ENCODE peak calls at places on chromosomes 7 and 10, in seven cellular contexts. One of them, this sample, is unnamed.

GRCh38 chr7:103593691-103594090 is 147.7 kb upstream of the SLC26A5 start:
- DNase-seq in stromal cell of bone marrow: peak
- DNase-seq in NCI-H1436: no peak
- DNase-seq in midbrain: no peak
- DNase-seq in heart right ventricle: no peak
- DNase-seq in pons: no peak
- DNase-seq in progenitor cell of endocrine pancreas: no peak
- DNase-seq in this sample: no peak

GRCh38 chr7:120334475-120334874 is 61.5 kb downstream of the KCND2 start:
- DNase-seq in stromal cell of bone marrow: no peak
- DNase-seq in NCI-H1436: no peak
- DNase-seq in midbrain: no peak
- DNase-seq in heart right ventricle: no peak
- DNase-seq in pons: no peak
- DNase-seq in progenitor cell of endocrine pancreas: no peak
- DNase-seq in this sample: no peak

GRCh38 chr10:85614566-85614965 is 752.0 kb downstream of the GRID1 start:
- DNase-seq in stromal cell of bone marrow: no peak
- DNase-seq in NCI-H1436: no peak
- DNase-seq in midbrain: no peak
- DNase-seq in heart right ventricle: no peak
- DNase-seq in pons: no peak
- DNase-seq in progenitor cell of endocrine pancreas: no peak
- DNase-seq in this sample: no peak

GRCh38 chr7:158266426-158266816 is 321.2 kb downstream of the PTPRN2 start:
- DNase-seq in stromal cell of bone marrow: no peak
- DNase-seq in NCI-H1436: no peak
- DNase-seq in midbrain: no peak
- DNase-seq in heart right ventricle: no peak
- DNase-seq in pons: no peak
- DNase-seq in progenitor cell of endocrine pancreas: no peak
- DNase-seq in this sample: no peak

GRCh38 chr7:22173884-22174573 is 182.9 kb downstream of the RAPGEF5 start:
- DNase-seq in stromal cell of bone marrow: no peak
- DNase-seq in NCI-H1436: no peak
- DNase-seq in midbrain: no peak
- DNase-seq in heart right ventricle: no peak
- DNase-seq in pons: no peak
- DNase-seq in progenitor cell of endocrine pancreas: no peak
- DNase-seq in this sample: no peak

GRCh38 chr7:24637021-24637420 is 63.8 kb downstream of the PALS2 start:
- DNase-seq in stromal cell of bone marrow: no peak
- DNase-seq in NCI-H1436: no peak
- DNase-seq in midbrain: no peak
- DNase-seq in heart right ventricle: no peak
- DNase-seq in pons: no peak
- DNase-seq in progenitor cell of endocrine pancreas: no peak
- DNase-seq in this sample: no peak

GRCh38 chr10:89158446-89158845 is 48.7 kb downstream of the CH25H start:
- DNase-seq in stromal cell of bone marrow: peak
- DNase-seq in NCI-H1436: no peak
- DNase-seq in midbrain: no peak
- DNase-seq in heart right ventricle: no peak
- DNase-seq in pons: no peak
- DNase-seq in progenitor cell of endocrine pancreas: no peak
- DNase-seq in this sample: no peak

GRCh38 chr10:71771821-71772617 is 1.3 kb downstream of the VSIR start:
- DNase-seq in stromal cell of bone marrow: peak
- DNase-seq in NCI-H1436: no peak
- DNase-seq in midbrain: no peak
- DNase-seq in heart right ventricle: peak
- DNase-seq in pons: no peak
- DNase-seq in progenitor cell of endocrine pancreas: no peak
- DNase-seq in this sample: no peak

GRCh38 chr7:25844109-25844915 is 307.7 kb upstream of the NFE2L3 start:
- DNase-seq in stromal cell of bone marrow: peak
- DNase-seq in NCI-H1436: no peak
- DNase-seq in midbrain: no peak
- DNase-seq in heart right ventricle: no peak
- DNase-seq in pons: no peak
- DNase-seq in progenitor cell of endocrine pancreas: no peak
- DNase-seq in this sample: no peak

GRCh38 chr7:108091461-108091831 is 38.7 kb downstream of the LAMB4 start:
- DNase-seq in stromal cell of bone marrow: no peak
- DNase-seq in NCI-H1436: no peak
- DNase-seq in midbrain: no peak
- DNase-seq in heart right ventricle: no peak
- DNase-seq in pons: no peak
- DNase-seq in progenitor cell of endocrine pancreas: no peak
- DNase-seq in this sample: no peak

GRCh38 chr10:11902646-11903045 is 79.5 kb downstream of the PROSER2 start:
- DNase-seq in stromal cell of bone marrow: no peak
- DNase-seq in NCI-H1436: no peak
- DNase-seq in midbrain: no peak
- DNase-seq in heart right ventricle: no peak
- DNase-seq in pons: no peak
- DNase-seq in progenitor cell of endocrine pancreas: no peak
- DNase-seq in this sample: no peak

GRCh38 chr7:116569737-116570136 is 44.9 kb downstream of the CAV1 start:
- DNase-seq in stromal cell of bone marrow: peak
- DNase-seq in NCI-H1436: no peak
- DNase-seq in midbrain: no peak
- DNase-seq in heart right ventricle: no peak
- DNase-seq in pons: no peak
- DNase-seq in progenitor cell of endocrine pancreas: no peak
- DNase-seq in this sample: no peak

GRCh38 chr10:62946278-62946677 is 130.1 kb upstream of the EGR2 start:
- DNase-seq in stromal cell of bone marrow: no peak
- DNase-seq in NCI-H1436: no peak
- DNase-seq in midbrain: no peak
- DNase-seq in heart right ventricle: no peak
- DNase-seq in pons: no peak
- DNase-seq in progenitor cell of endocrine pancreas: no peak
- DNase-seq in this sample: no peak

GRCh38 chr10:118407026-118407425 is 64.9 kb upstream of the FAM204A start:
- DNase-seq in stromal cell of bone marrow: no peak
- DNase-seq in NCI-H1436: no peak
- DNase-seq in midbrain: no peak
- DNase-seq in heart right ventricle: no peak
- DNase-seq in pons: no peak
- DNase-seq in progenitor cell of endocrine pancreas: no peak
- DNase-seq in this sample: no peak

GRCh38 chr10:6200588-6201510 is 1.9 kb upstream of the PFKFB3 start:
- DNase-seq in stromal cell of bone marrow: no peak
- DNase-seq in NCI-H1436: peak
- DNase-seq in midbrain: no peak
- DNase-seq in heart right ventricle: peak
- DNase-seq in pons: no peak
- DNase-seq in progenitor cell of endocrine pancreas: no peak
- DNase-seq in this sample: peak

GRCh38 chr7:134907639-134908038 is 78.7 kb upstream of the AGBL3 start:
- DNase-seq in stromal cell of bone marrow: no peak
- DNase-seq in NCI-H1436: no peak
- DNase-seq in midbrain: no peak
- DNase-seq in heart right ventricle: no peak
- DNase-seq in pons: no peak
- DNase-seq in progenitor cell of endocrine pancreas: no peak
- DNase-seq in this sample: no peak

GRCh38 chr7:94908204-94909022 is 1.0 kb downstream of the PPP1R9A start:
- DNase-seq in stromal cell of bone marrow: no peak
- DNase-seq in NCI-H1436: peak
- DNase-seq in midbrain: peak
- DNase-seq in heart right ventricle: peak
- DNase-seq in pons: peak
- DNase-seq in progenitor cell of endocrine pancreas: peak
- DNase-seq in this sample: peak

GRCh38 chr10:49803988-49804387 is 41.9 kb upstream of the OGDHL start:
- DNase-seq in stromal cell of bone marrow: no peak
- DNase-seq in NCI-H1436: no peak
- DNase-seq in midbrain: no peak
- DNase-seq in heart right ventricle: no peak
- DNase-seq in pons: no peak
- DNase-seq in progenitor cell of endocrine pancreas: no peak
- DNase-seq in this sample: no peak

GRCh38 chr10:120475844-120476791 is 19.1 kb downstream of the PLPP4 start:
- DNase-seq in stromal cell of bone marrow: no peak
- DNase-seq in NCI-H1436: no peak
- DNase-seq in midbrain: no peak
- DNase-seq in heart right ventricle: no peak
- DNase-seq in pons: no peak
- DNase-seq in progenitor cell of endocrine pancreas: no peak
- DNase-seq in this sample: no peak

GRCh38 chr10:61779950-61780659 is 117.4 kb downstream of the CABCOCO1 start:
- DNase-seq in stromal cell of bone marrow: peak
- DNase-seq in NCI-H1436: no peak
- DNase-seq in midbrain: no peak
- DNase-seq in heart right ventricle: peak
- DNase-seq in pons: no peak
- DNase-seq in progenitor cell of endocrine pancreas: no peak
- DNase-seq in this sample: no peak

GRCh38 chr10:13724484-13724883 is 137.7 kb downstream of the PRPF18 start:
- DNase-seq in stromal cell of bone marrow: no peak
- DNase-seq in NCI-H1436: no peak
- DNase-seq in midbrain: no peak
- DNase-seq in heart right ventricle: peak
- DNase-seq in pons: peak
- DNase-seq in progenitor cell of endocrine pancreas: no peak
- DNase-seq in this sample: no peak

GRCh38 chr10:5211696-5212095 is 15.1 kb downstream of the AKR1C4 start:
- DNase-seq in stromal cell of bone marrow: no peak
- DNase-seq in NCI-H1436: no peak
- DNase-seq in midbrain: no peak
- DNase-seq in heart right ventricle: no peak
- DNase-seq in pons: no peak
- DNase-seq in progenitor cell of endocrine pancreas: no peak
- DNase-seq in this sample: no peak

GRCh38 chr7:43758029-43758860 is at the start of gene BLVRA:
- DNase-seq in stromal cell of bone marrow: peak
- DNase-seq in NCI-H1436: peak
- DNase-seq in midbrain: peak
- DNase-seq in heart right ventricle: peak
- DNase-seq in pons: peak
- DNase-seq in progenitor cell of endocrine pancreas: peak
- DNase-seq in this sample: peak

GRCh38 chr7:47970750-47971149 is 8.7 kb downstream of the HUS1 start:
- DNase-seq in stromal cell of bone marrow: no peak
- DNase-seq in NCI-H1436: no peak
- DNase-seq in midbrain: no peak
- DNase-seq in heart right ventricle: no peak
- DNase-seq in pons: no peak
- DNase-seq in progenitor cell of endocrine pancreas: no peak
- DNase-seq in this sample: no peak